ENCODE peak calls at places on chromosomes 4 and X, in nine cellular contexts. Q is HL-60; B is BJ; M is AG09319; H is pancreas; Y is neural progenitor cell; P is cardiac muscle cell; A is heart right ventricle; N is CD8-positive, alpha-beta T cell. D is an unnamed sample.

GRCh38 chrX:153775293-153775595 is 5.6 kb upstream of the SRPK3 start:
- DNase-seq in Q (no peak), B (no peak), M (no peak), H (peak; percentile 19), Y (no peak), P (no peak), A (no peak), N (no peak), D (no peak)

GRCh38 chr4:121554377-121554776 is 142.4 kb downstream of the ANXA5 start:
- DNase-seq in Q (no peak), B (no peak), M (peak; percentile 12), H (no peak), Y (no peak), P (peak; percentile 7), A (no peak), N (no peak), D (no peak)

GRCh38 chrX:123121241-123121640 is 62.8 kb upstream of the GRIA3 start:
- DNase-seq in Q (no peak), B (no peak), M (no peak), H (no peak), Y (no peak), P (no peak), A (no peak), N (no peak), D (no peak)

GRCh38 chrX:136260801-136261200 is 9.6 kb upstream of the MAP7D3 start:
- DNase-seq in Q (no peak), B (peak; percentile 32), M (no peak), H (no peak), Y (no peak), P (peak; percentile 54), A (no peak), N (no peak), D (no peak)

GRCh38 chr4:151098191-151098590 is 1.2 kb upstream of the RPS3A start:
- DNase-seq in Q (peak; percentile 70), B (no peak), M (no peak), H (no peak), Y (no peak), P (no peak), A (no peak), N (no peak), D (no peak)

GRCh38 chrX:111168314-111168713 is 72.3 kb downstream of the PAK3 start:
- DNase-seq in Q (peak; percentile 21), B (no peak), M (no peak), H (no peak), Y (peak; percentile 73), P (peak; percentile 11), A (no peak), N (no peak), D (no peak)

GRCh38 chr4:19748470-19748869 is 503.2 kb upstream of the SLIT2 start:
- DNase-seq in Q (no peak), B (peak; percentile 86), M (peak; percentile 89), H (no peak), Y (no peak), P (peak; percentile 96), A (no peak), N (no peak), D (no peak)

GRCh38 chr4:153950100-153950979 is 161.5 kb upstream of the SFRP2 start:
- DNase-seq in Q (peak; percentile 12), B (peak; percentile 29), M (no peak), H (no peak), Y (no peak), P (no peak), A (no peak), N (no peak), D (no peak)

GRCh38 chr4:2253160-2254084 is 8.5 kb downstream of the MXD4 start:
- DNase-seq in Q (no peak), B (no peak), M (no peak), H (peak; percentile 30), Y (no peak), P (no peak), A (peak; percentile 13), N (no peak), D (peak; percentile 24)

GRCh38 chr4:188986271-188986689 is 847.0 kb downstream of the TRIML1 start:
- DNase-seq in Q (no peak), B (peak; percentile 41), M (peak; percentile 38), H (no peak), Y (no peak), P (no peak), A (no peak), N (no peak), D (no peak)

GRCh38 chr4:86451560-86452322 is 91.9 kb upstream of the MAPK10 start:
- DNase-seq in Q (no peak), B (no peak), M (no peak), H (no peak), Y (peak; percentile 20), P (peak; percentile 41), A (no peak), N (no peak), D (no peak)

GRCh38 chr4:150598906-150599305 is 17.0 kb downstream of the MAB21L2 start:
- DNase-seq in Q (no peak), B (no peak), M (no peak), H (no peak), Y (no peak), P (no peak), A (no peak), N (no peak), D (no peak)

GRCh38 chr4:144582105-144582850 is 63.7 kb upstream of the HHIP start:
- DNase-seq in Q (no peak), B (no peak), M (no peak), H (no peak), Y (no peak), P (no peak), A (no peak), N (no peak), D (no peak)

GRCh38 chr4:8599657-8600056 is 7.1 kb downstream of the CPZ start:
- DNase-seq in Q (no peak), B (peak; percentile 74), M (no peak), H (no peak), Y (no peak), P (peak; percentile 77), A (no peak), N (no peak), D (no peak)

GRCh38 chrX:154717824-154718223 is 33.1 kb downstream of the GAB3 start:
- DNase-seq in Q (peak; percentile 59), B (no peak), M (no peak), H (no peak), Y (no peak), P (peak; percentile 72), A (no peak), N (peak; percentile 12), D (no peak)

GRCh38 chr4:142155347-142155746 is 519.0 kb downstream of the IL15 start:
- DNase-seq in Q (no peak), B (no peak), M (no peak), H (no peak), Y (no peak), P (no peak), A (no peak), N (no peak), D (no peak)

GRCh38 chr4:74805601-74806000 is 11.3 kb upstream of the BTC start:
- DNase-seq in Q (no peak), B (no peak), M (no peak), H (no peak), Y (no peak), P (peak; percentile 77), A (no peak), N (no peak), D (no peak)

GRCh38 chr4:114558446-114559020 is 40.1 kb upstream of the UGT8 start:
- DNase-seq in Q (no peak), B (no peak), M (no peak), H (no peak), Y (peak; percentile 18), P (no peak), A (no peak), N (no peak), D (no peak)

GRCh38 chr4:46931981-46932380 is 22.9 kb upstream of the COX7B2 start:
- DNase-seq in Q (peak; percentile 41), B (no peak), M (no peak), H (no peak), Y (peak; percentile 58), P (peak; percentile 58), A (no peak), N (no peak), D (peak; percentile 49)

DNA sequence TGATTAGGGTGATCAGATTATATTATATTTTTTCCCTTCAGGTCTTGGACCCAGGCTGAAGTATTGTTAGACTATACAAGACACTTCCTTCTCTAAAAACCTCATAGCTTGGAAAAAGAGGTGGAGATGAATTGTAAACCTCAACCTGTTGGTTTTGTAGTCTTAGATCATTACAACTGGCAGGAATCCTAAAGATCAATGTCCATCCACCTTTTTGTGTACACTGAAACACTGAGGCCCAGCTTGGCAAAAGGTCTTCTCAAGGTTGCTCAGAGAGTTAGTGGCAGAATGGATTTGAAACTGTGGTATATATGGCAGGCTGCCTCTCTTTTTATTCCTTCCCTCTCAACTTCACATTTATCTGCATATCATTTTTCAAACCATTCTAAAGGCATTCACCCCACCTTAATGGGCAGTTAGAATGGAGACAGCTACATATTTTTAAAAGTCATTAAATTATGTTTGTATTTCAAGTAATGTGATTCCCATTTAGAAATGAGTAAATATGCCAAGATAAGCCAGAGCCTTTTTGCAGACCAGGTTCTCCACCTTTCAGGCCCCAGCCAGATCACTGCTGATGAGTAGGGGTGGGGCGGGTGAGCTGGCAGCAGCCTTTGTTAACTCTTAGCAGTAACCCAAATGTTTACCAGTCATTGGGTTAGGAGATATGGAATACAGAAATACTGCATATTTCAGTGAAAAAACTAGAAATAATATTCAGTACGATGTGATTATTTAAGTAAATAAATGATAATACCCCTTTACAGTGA is 243.2 kb upstream of the F9 start:
- DNase-seq in Q (no peak), B (no peak), M (no peak), H (peak; percentile 15), Y (no peak), P (no peak), A (no peak), N (no peak), D (no peak)
- TF ChIP-seq CTCF in Q (no peak), B (no peak), M (no peak), H (no peak), Y (no peak), P (no peak), A (no peak), N (no peak), D (no peak)

GRCh38 chr4:88523325-88524129 is at the start of gene PYURF:
- DNase-seq in Q (peak; percentile 93), B (peak; percentile 59), M (peak; percentile 84), H (peak; percentile 96), Y (peak; percentile 95), P (peak; percentile 96), A (peak; percentile 96), N (peak; percentile 75), D (peak; percentile 96)
- TF ChIP-seq CTCF in Q (no peak), B (no peak), M (no peak), H (no peak), Y (no peak), P (no peak), A (no peak), N (no peak), D (peak; percentile 28)

GRCh38 chr4:167897116-167897515 is 195.2 kb upstream of the ANXA10 start:
- DNase-seq in Q (no peak), B (peak; percentile 12), M (peak; percentile 1), H (no peak), Y (peak; percentile 67), P (peak; percentile 79), A (no peak), N (no peak), D (no peak)
- TF ChIP-seq CTCF in Q (no peak), B (no peak), M (no peak), H (no peak), Y (no peak), P (no peak), A (no peak), N (no peak), D (no peak)

DNA sequence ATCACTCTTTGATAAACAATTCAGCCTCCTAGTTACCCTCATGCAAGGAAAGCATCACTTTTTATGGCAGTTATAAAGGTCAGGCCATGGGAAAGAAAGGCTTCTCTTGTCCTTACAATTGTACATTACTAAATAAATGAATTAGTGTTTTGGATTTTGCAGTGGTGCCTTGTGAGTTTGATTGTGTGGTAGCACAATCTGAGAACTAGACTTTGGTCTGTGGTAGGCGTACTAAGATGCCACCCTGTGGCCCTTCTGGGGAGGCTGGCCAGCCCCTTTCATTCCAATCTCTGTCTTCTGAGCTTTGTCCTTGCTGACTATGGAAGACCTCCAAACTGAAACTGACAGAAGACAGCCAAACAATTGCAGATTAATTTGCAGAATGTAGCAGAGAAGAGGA is 14.6 kb upstream of the HNRNPD start:
- DNase-seq in Q (no peak), B (no peak), M (no peak), H (no peak), Y (no peak), P (no peak), A (no peak), N (no peak), D (no peak)
- TF ChIP-seq CTCF in Q (no peak), B (no peak), M (no peak), H (no peak), Y (no peak), P (no peak), A (peak; percentile 43), N (no peak), D (peak; percentile 21)

D was measured in dorsolateral prefrontal cortex.